ENCODE peak calls at places on chromosomes 5 and 9, in four cellular contexts. H, B, A and O are unnamed samples.

GRCh38 chr9:135184661-135185459 is 97.4 kb downstream of the OLFM1 start:
- DNase-seq in H (peak; percentile 50), B (no peak), A (no peak), O (peak; percentile 53)

GRCh38 chr5:54520438-54520846 is 2.9 kb downstream of the SNX18 start:
- DNase-seq in B (peak; percentile 41), H (no peak), A (peak; percentile 30), O (peak; percentile 28)

GRCh38 chr5:115097236-115097635 is 72.5 kb downstream of the TRIM36 start:
- DNase-seq in H (no peak), B (no peak), A (no peak), O (no peak)

GRCh38 chr9:83965350-83966208 is 14.4 kb downstream of the HNRNPK start:
- DNase-seq in B (no peak), H (peak; percentile 26), A (peak; percentile 53), O (peak; percentile 52)

GRCh38 chr5:173057062-173057924 is 1.1 kb downstream of the CREBRF start:
- DNase-seq in H (peak; percentile 97), B (peak; percentile 99), A (peak; percentile 99), O (peak; percentile 99)

GRCh38 chr5:58043607-58043945 is 416.3 kb downstream of the PLK2 start:
- DNase-seq in B (no peak), A (no peak), H (no peak), O (no peak)

GRCh38 chr5:139543423-139543991 is 17.6 kb upstream of the UBE2D2 start:
- DNase-seq in B (peak; percentile 61), H (peak; percentile 59), A (peak; percentile 81), O (peak; percentile 84)

GRCh38 chr9:94672811-94673487 is 33.6 kb upstream of the FBP1 start:
- DNase-seq in H (no peak), B (no peak), A (no peak), O (no peak)

GRCh38 chr5:61625682-61626620 is 293.9 kb downstream of the ZSWIM6 start:
- DNase-seq in B (peak; percentile 66), A (no peak), H (no peak), O (peak; percentile 93)

GRCh38 chr5:172503925-172504730 is 49.8 kb upstream of the SH3PXD2B start:
- DNase-seq in H (no peak), A (no peak), B (no peak), O (peak; percentile 78)

GRCh38 chr9:34332370-34332964 is 3.1 kb downstream of the NUDT2 start:
- DNase-seq in H (peak; percentile 46), B (no peak), A (no peak), O (no peak)

GRCh38 chr9:90502134-90502533 is 140.5 kb downstream of the DIRAS2 start:
- DNase-seq in H (no peak), A (no peak), B (no peak), O (no peak)

GRCh38 chr9:128061305-128061704 is 5.8 kb downstream of the NAIF1 start:
- DNase-seq in A (no peak), H (no peak), B (no peak), O (no peak)

GRCh38 chr9:15915711-15916110 is 362.9 kb downstream of the CCDC171 start:
- DNase-seq in A (no peak), B (no peak), H (no peak), O (no peak)

GRCh38 chr9:656918-657583 is 184.4 kb upstream of the DMRT1 start:
- DNase-seq in A (no peak), B (no peak), H (no peak), O (no peak)

GRCh38 chr9:136655244-136656225 is 7.2 kb upstream of the EGFL7 start:
- DNase-seq in H (no peak), B (no peak), A (peak; percentile 9), O (peak; percentile 79)

GRCh38 chr9:2992427-2992826 is 148.5 kb upstream of the PUM3 start:
- DNase-seq in B (no peak), A (no peak), H (no peak), O (no peak)

GRCh38 chr5:79567926-79568549 is 44.2 kb upstream of the TENT2 start:
- DNase-seq in B (no peak), H (no peak), A (no peak), O (no peak)

GRCh38 chr5:151414536-151414935 is 32.9 kb upstream of the SLC36A1 start:
- DNase-seq in B (no peak), A (no peak), H (peak; percentile 17), O (no peak)

GRCh38 chr5:151417712-151418111 is 29.7 kb upstream of the SLC36A1 start:
- DNase-seq in H (no peak), A (no peak), B (no peak), O (no peak)

GRCh38 chr5:151424892-151425523 is 22.4 kb upstream of the SLC36A1 start:
- DNase-seq in B (no peak), H (no peak), A (no peak), O (no peak)

DNA sequence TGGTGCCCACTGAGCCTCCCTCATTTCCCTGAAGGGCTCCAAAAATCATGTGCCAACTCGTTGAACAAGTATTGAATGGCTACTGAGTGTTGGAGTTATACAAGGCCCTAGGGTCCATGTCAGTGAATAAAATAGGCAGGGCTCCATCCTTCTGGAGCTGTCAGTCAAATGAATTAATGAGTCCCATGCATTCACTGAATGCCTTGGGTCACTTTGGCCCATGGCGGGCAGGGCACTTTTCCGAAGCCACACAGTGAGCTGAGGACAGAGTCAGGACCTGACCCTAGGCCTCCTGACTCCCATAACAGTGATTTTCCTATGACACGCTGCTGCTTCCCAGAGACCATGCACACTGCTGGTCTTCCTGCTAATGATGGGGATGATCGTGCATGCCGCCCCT is 27.3 kb upstream of the SLC36A1 start:
- DNase-seq in A (no peak), B (no peak), H (no peak), O (no peak)
- H3K4me3 ChIP-seq in A (no peak overlapping the region), B (no peak overlapping the region), H (no peak overlapping the region), O (no peak overlapping the region)

GRCh38 chr5:97907611-97908400 is 724.8 kb upstream of the RIOK2 start:
- DNase-seq in A (no peak), H (no peak), B (no peak), O (no peak)

GRCh38 chr5:97906135-97906534 is 723.1 kb upstream of the RIOK2 start:
- DNase-seq in H (no peak), B (no peak), A (no peak), O (no peak)

GRCh38 chr5:97909541-97909940 is 726.5 kb upstream of the RIOK2 start:
- DNase-seq in H (no peak), B (no peak), A (no peak), O (no peak)

GRCh38 chr5:97903742-97904141 is 720.7 kb upstream of the RIOK2 start:
- DNase-seq in H (no peak), A (no peak), B (no peak), O (no peak)
- H3K9me3 ChIP-seq in H (peaks cover 14% of the 10 kb centered on the region), A (no peaks in the 10 kb centered on the region), B (no peaks in the 10 kb centered on the region), O (no peaks in the 10 kb centered on the region)

GRCh38 chr5:67020231-67020630 is 176.4 kb downstream of the CD180 start:
- DNase-seq in H (no peak), A (no peak), B (no peak), O (no peak)
- H3K4me1 ChIP-seq in H (peaks cover 2% of the 10 kb centered on the region), A (peaks cover 5% of the 10 kb centered on the region), B (no peaks in the 10 kb centered on the region), O (peaks cover 5% of the 10 kb centered on the region)

DNA sequence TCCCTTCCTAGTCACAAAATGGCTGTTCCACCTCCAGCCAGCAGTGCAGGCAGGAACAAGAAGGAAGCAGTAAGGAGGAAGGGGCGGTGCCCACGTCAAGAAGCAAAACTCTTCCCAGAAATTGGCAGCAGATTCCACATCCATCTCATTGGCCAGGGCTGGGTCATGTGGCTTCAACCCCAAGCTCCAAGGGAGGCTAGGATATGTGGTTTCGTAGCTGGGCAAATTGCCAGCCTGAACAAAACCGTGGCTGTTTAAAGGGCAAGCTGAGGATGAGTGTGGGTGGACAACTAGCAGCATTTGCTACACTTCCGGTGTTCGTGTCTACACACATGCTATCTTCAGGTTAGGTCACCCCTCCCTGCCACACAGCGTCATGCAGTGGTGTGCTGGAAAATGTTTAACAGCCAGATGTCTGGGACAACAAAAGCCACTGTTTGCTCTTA is 92.1 kb upstream of the MAP1B start:
- DNase-seq in H (peak; percentile 33), A (peak; percentile 78), B (no peak), O (peak; percentile 62)
- H3K4me3 ChIP-seq in H (no peak overlapping the region), A (no peak overlapping the region), B (no peak overlapping the region), O (no peak overlapping the region)

DNA sequence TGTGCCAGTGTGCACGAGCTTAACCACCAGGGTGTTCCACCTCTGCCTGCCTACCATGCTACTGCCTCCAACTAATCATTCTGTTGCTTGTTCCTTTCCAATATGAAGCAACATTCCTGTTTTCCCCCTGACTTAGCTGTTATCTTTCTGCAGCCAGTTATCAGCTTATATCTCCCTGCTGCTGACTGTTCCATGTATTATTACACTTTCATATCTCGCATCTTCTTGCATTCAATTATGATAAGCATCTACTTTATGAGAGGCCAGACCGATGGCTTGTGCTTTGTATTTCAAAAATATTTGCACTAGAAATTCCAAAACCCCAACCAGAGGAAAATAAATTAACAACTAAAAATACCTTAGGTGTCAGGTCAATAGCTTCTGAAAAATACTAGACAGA is 394.0 kb upstream of the BRINP1 start:
- DNase-seq in H (peak; percentile 9), B (no peak), A (no peak), O (no peak)
- H3K9me3 ChIP-seq in H (no peaks in the 10 kb centered on the region), B (no peaks in the 10 kb centered on the region), A (no peaks in the 10 kb centered on the region), O (no peaks in the 10 kb centered on the region)

DNA sequence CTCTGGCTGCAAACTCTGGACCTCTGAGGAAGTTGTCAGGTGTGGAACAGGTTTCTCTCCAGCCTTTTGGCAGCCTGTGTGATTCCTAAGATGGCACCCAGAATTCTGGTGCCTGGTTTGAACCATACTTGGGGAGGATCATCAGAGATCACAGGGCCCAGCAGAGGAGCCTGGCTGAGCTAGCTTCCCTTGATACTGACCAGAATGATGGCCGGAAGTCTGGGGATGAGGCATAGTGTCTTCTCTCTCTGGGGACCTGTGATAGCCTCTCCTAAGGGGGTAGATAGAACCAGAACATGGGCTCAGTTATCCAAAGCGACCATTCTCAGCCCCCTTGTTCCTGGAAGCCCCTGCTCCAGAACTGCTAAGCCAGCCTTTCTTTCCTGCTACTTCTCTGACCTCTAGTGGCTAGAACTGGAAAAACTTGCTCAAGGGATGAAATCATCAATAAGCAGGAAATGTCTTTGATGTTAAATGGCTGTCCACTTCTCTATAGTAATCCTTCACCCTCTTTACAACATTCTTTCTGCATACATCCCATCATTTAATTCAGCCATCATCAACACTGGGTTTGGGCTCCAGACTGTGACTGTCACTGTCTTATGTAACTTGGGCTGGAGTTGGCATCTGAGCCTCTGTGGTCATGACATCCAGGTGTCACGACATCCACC is 55.1 kb downstream of the C9orf152 start:
- DNase-seq in A (peak; percentile 34), H (peak; percentile 62), B (no peak), O (peak; percentile 24)
- H3K4me1 ChIP-seq in A (no peaks in the 10 kb centered on the region), H (no peaks in the 10 kb centered on the region), B (peaks cover 4% of the 10 kb centered on the region), O (peaks cover 31% of the 10 kb centered on the region)

GRCh38 chr5:150412319-150413175 is at the start of gene CD74:
- DNase-seq in B (peak; percentile 79), A (no peak), H (peak; percentile 53), O (peak; percentile 91)
- H3K4me3 ChIP-seq in B (peak within 1 kb of the TSS; percentile 45), A (no peak within 1 kb of the TSS), H (no peak within 1 kb of the TSS), O (peak within 1 kb of the TSS; percentile 64)

DNA sequence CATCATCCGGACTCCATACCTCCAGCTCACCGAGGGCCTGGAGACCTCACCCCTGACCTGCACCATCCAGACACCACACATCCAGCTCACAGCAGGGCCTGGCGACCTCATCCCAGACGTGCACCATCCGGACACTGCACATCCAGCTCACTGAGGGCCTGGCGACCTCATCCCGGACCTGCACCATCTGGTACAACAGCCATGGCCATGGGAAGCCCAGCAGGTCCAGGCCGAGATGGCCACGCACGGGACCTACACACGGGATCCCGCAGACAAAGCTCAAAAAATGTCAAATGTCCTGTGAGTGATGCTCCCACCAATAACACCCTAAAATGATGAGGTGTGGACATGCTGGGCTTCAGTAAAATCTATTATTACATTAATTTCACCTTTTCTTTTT is 9.7 kb downstream of the TERT start:
- DNase-seq in A (no peak), H (no peak), B (no peak), O (no peak)
- H3K9me3 ChIP-seq in A (no peaks in the 10 kb centered on the region), H (no peaks in the 10 kb centered on the region), B (peaks cover 9% of the 10 kb centered on the region), O (no peaks in the 10 kb centered on the region)